ENCODE peak calls at places on chromosome 9, in seven cellular contexts. V is NCI-H774, I is C1 segment of cervical spinal cord, F is IMR-90, C is GM23248, X is stomach, W is K562. T is an unnamed sample.

GRCh38 chr9:86282979-86283535 is 719 bp upstream of the ISCA1 start:
- DNase-seq in I (peak), V (no peak), C (peak), X (no peak), W (peak), F (peak), T (peak)

GRCh38 chr9:98933890-98934289 is 9.8 kb upstream of the COL15A1 start:
- DNase-seq in C (no peak), I (no peak), X (no peak), V (no peak), W (no peak), F (no peak), T (no peak)

GRCh38 chr9:82903503-82903902 is 159.4 kb downstream of the RASEF start:
- DNase-seq in I (no peak), W (no peak), C (no peak), X (no peak), V (no peak), F (no peak), T (no peak)

GRCh38 chr9:137318976-137319375 is 16.9 kb upstream of the NRARP start:
- DNase-seq in V (no peak), F (peak), X (peak), W (peak), C (no peak), I (peak), T (peak)

GRCh38 chr9:114613087-114613486 is 2.0 kb downstream of the TMEM268 start:
- DNase-seq in C (no peak), X (no peak), V (no peak), F (no peak), W (no peak), I (no peak), T (no peak)

GRCh38 chr9:126625329-126626116 is 11.8 kb downstream of the LMX1B start:
- DNase-seq in W (no peak), X (no peak), C (no peak), I (no peak), F (no peak), V (no peak), T (no peak)

GRCh38 chr9:132192728-132193127 is 30.9 kb downstream of the NTNG2 start:
- DNase-seq in W (no peak), C (no peak), V (peak), F (peak), I (peak), X (no peak), T (peak)

GRCh38 chr9:34332370-34332964 is 3.1 kb downstream of the NUDT2 start:
- DNase-seq in F (peak), V (no peak), W (peak), X (no peak), I (peak), C (peak), T (no peak)

GRCh38 chr9:114611516-114612271 is 603 bp downstream of the TMEM268 start:
- DNase-seq in V (peak), C (peak), F (peak), W (peak), I (peak), X (peak), T (peak)

GRCh38 chr9:127754099-127754760 is 19.1 kb upstream of the TOR2A start:
- DNase-seq in F (no peak), I (no peak), V (no peak), X (no peak), C (peak), W (peak), T (peak)

GRCh38 chr9:108684288-108685025 is 171.3 kb downstream of the ACTL7B start:
- DNase-seq in I (no peak), F (no peak), V (no peak), X (no peak), C (no peak), W (no peak), T (no peak)

GRCh38 chr9:90827181-90827866 is 25.7 kb downstream of the SYK start:
- DNase-seq in I (no peak), C (no peak), V (no peak), X (no peak), W (no peak), F (no peak), T (no peak)

GRCh38 chr9:99103909-99104458 is 929 bp upstream of the TGFBR1 start:
- DNase-seq in F (peak), X (no peak), C (peak), W (no peak), I (no peak), V (no peak), T (no peak)